ENCODE peak calls at places on chromosomes 4 and X, in six cellular contexts. T, S, O, Z, N and A are unnamed samples.

GRCh38 chr4:88709989-88710388 is 12.4 kb upstream of the NAP1L5 start:
- DNase-seq in T (no peak), S (no peak), O (no peak), Z (no peak), N (no peak), A (no peak)

GRCh38 chrX:69014200-69014599 is 151.1 kb downstream of the PJA1 start:
- DNase-seq in T (no peak), S (no peak), O (no peak), Z (no peak), N (no peak), A (no peak)

GRCh38 chrX:150062292-150063137 is 124.2 kb upstream of the EOLA2 start:
- DNase-seq in T (peak; percentile 68), S (no peak), O (no peak), Z (no peak), N (no peak), A (no peak)

GRCh38 chrX:137848291-137848905 is 282.5 kb downstream of the ZIC3 start:
- DNase-seq in T (no peak), S (no peak), O (no peak), Z (no peak), N (no peak), A (peak; percentile 19)

GRCh38 chr4:74365761-74366160 is 816 bp downstream of the EREG start:
- DNase-seq in T (peak; percentile 27), S (no peak), O (peak; percentile 20), Z (no peak), N (no peak), A (no peak)

GRCh38 chr4:16875487-16875886 is 23.0 kb downstream of the LDB2 start:
- DNase-seq in T (peak; percentile 28), S (no peak), O (no peak), Z (no peak), N (no peak), A (no peak)

GRCh38 chrX:52576474-52576873 is 59.6 kb upstream of the XAGE1B start:
- DNase-seq in T (no peak), S (no peak), O (no peak), Z (no peak), N (no peak), A (no peak)

GRCh38 chr4:53712326-53712725 is 121.0 kb upstream of the LNX1 start:
- DNase-seq in T (no peak), S (no peak), O (no peak), Z (no peak), N (no peak), A (no peak)

GRCh38 chr4:6472008-6472386 is 417 bp downstream of the PPP2R2C start:
- DNase-seq in T (no peak), S (no peak), O (no peak), Z (no peak), N (no peak), A (no peak)

GRCh38 chr4:34258176-34258575 is 1986.1 kb downstream of the ARAP2 start:
- DNase-seq in T (no peak), S (no peak), O (no peak), Z (no peak), N (no peak), A (no peak)

GRCh38 chr4:53089940-53090729 is 228.0 kb downstream of the RASL11B start:
- DNase-seq in T (no peak), S (no peak), O (no peak), Z (no peak), N (no peak), A (no peak)

GRCh38 chr4:140756292-140757219 is at the start of gene TBC1D9:
- DNase-seq in T (peak; percentile 97), S (peak; percentile 86), O (no peak), Z (peak; percentile 25), N (peak; percentile 68), A (peak; percentile 79)

GRCh38 chr4:7396186-7396585 is 38.5 kb downstream of the PSAPL1 start:
- DNase-seq in T (no peak), S (no peak), O (no peak), Z (no peak), N (no peak), A (no peak)

GRCh38 chrX:132692526-132692925 is 203.7 kb upstream of the MBNL3 start:
- DNase-seq in T (no peak), S (no peak), O (no peak), Z (no peak), N (no peak), A (no peak)

GRCh38 chrX:19682712-19683331 is 167.5 kb upstream of the MAP3K15 start:
- DNase-seq in T (no peak), S (no peak), O (no peak), Z (no peak), N (no peak), A (no peak)

GRCh38 chrX:19514791-19515614 is at the start of gene MAP3K15:
- DNase-seq in T (peak; percentile 2), S (no peak), O (peak; percentile 29), Z (no peak), N (peak; percentile 13), A (no peak)

GRCh38 chr4:150647008-150647407 is 65.1 kb downstream of the MAB21L2 start:
- DNase-seq in T (no peak), S (no peak), O (no peak), Z (no peak), N (no peak), A (no peak)

GRCh38 chrX:118228041-118228440 is 111.4 kb upstream of the KLHL13 start:
- DNase-seq in T (peak; percentile 57), S (no peak), O (no peak), Z (no peak), N (no peak), A (no peak)

GRCh38 chr4:159010563-159011260 is 92.2 kb upstream of the RAPGEF2 start:
- DNase-seq in T (no peak), S (no peak), O (no peak), Z (no peak), N (peak; percentile 30), A (no peak)

GRCh38 chrX:49262603-49263002 is 1.9 kb downstream of the FOXP3 start:
- DNase-seq in T (no peak), S (no peak), O (no peak), Z (no peak), N (no peak), A (no peak)

GRCh38 chr4:61985426-61985825 is 785.3 kb downstream of the ADGRL3 start:
- DNase-seq in T (no peak), S (no peak), O (no peak), Z (no peak), N (no peak), A (no peak)

GRCh38 chrX:154396948-154397887 is 959 bp upstream of the RPL10 start:
- DNase-seq in T (peak; percentile 61), S (no peak), O (peak; percentile 67), Z (no peak), N (peak; percentile 40), A (no peak)
- TF ChIP-seq POLR2A in T (no peak), S (no peak), O (no peak), Z (peak; percentile 32), N (no peak), A (no peak)

GRCh38 chr4:127781303-127782024 is 658 bp upstream of the HSPA4L start:
- DNase-seq in T (no peak), S (no peak), O (peak; percentile 50), Z (no peak), N (no peak), A (no peak)

GRCh38 chr4:127783971-127784519 is 1.9 kb downstream of the HSPA4L start:
- DNase-seq in T (peak; percentile 7), S (no peak), O (no peak), Z (no peak), N (peak; percentile 9), A (no peak)

GRCh38 chr4:127782025-127782274 is 172 bp upstream of the HSPA4L start:
- DNase-seq in T (no peak), S (peak; percentile 65), O (peak; percentile 93), Z (peak; percentile 44), N (no peak), A (peak; percentile 91)

GRCh38 chr4:127783026-127783769 is 1.1 kb downstream of the HSPA4L start:
- DNase-seq in T (peak; percentile 89), S (peak; percentile 24), O (peak; percentile 65), Z (no peak), N (peak; percentile 77), A (peak; percentile 48)

GRCh38 chr4:127782275-127783025 is at the start of gene HSPA4L:
- DNase-seq in T (peak; percentile 89), S (peak; percentile 63), O (no peak), Z (peak; percentile 49), N (peak; percentile 68), A (no peak)
- TF ChIP-seq EZH2 in T (no peak), S (no peak), O (no peak), Z (no peak), N (no peak), A (no peak)

GRCh38 chr4:173547889-173548288 is 17.9 kb upstream of the HAND2 start:
- DNase-seq in T (no peak), S (no peak), O (peak; percentile 28), Z (no peak), N (no peak), A (no peak)
- TF ChIP-seq POLR2A in T (no peak), S (no peak), O (no peak), Z (no peak), N (no peak), A (no peak)

DNA sequence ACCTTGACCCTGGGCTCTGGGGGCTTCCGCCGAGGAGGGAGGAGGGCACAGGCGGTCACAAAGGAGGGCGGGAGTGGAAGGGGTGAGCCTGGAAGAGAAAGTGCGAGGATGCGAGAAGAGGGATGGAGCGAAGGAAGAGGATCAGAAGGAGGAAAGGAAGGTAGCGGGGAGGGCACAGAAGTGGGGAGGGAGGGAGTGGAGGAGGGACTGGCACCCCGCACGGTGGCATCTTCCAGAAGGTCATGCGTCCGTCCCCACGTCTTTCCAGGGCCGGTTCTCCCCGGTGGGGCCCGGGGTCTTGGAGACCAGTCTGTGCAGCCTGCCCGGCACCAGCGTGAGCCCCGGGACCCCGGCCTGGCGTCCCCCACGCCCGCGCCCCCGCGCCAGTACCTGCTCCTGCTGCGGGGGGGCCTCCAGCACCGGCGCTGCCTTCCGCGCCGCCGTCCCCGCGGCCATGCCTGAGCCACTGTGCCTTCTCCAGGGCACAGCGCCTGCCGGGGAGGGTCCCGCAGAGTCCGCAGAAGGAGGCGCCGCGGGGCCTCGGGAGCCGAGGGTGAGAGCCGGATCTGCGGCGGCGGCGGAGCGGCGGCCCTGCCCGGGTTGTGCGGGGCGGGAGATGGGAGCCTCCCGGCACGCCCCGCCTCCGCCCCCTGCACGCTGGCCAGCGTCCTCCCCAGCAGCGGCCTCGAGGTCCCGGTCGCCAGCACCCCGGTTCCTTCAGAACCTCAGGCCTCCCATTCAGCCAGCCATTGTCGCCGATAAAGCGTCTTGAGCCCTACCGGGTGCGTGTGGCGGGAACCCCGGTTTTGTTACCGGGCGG is at the start of gene RNF175:
- DNase-seq in T (no peak), S (no peak), O (no peak), Z (no peak), N (no peak), A (peak; percentile 71)
- TF ChIP-seq EZH2 in T (peak; percentile 91), S (no peak), O (no peak), Z (no peak), N (no peak), A (no peak)

GRCh38 chr4:105146286-105147219 is at the start of gene TET2:
- DNase-seq in T (peak; percentile 90), S (peak; percentile 68), O (peak; percentile 72), Z (peak; percentile 74), N (peak; percentile 61), A (no peak)
- TF ChIP-seq POLR2A in T (peak; percentile 72), S (peak; percentile 57), O (peak; percentile 76), Z (peak; percentile 76), N (peak; percentile 36), A (no peak)